ENCODE peak calls at places on chromosomes 11 and 22, in six cellular contexts. One of them, this sample, is unnamed.

GRCh38 chr22:24376606-24377005 is 50.8 kb upstream of the ADORA2A start:
- DNase-seq in LoVo: no peak
- DNase-seq in activated CD4-positive, CD25-positive, alpha-beta regulatory T cell: no peak
- DNase-seq in activated CD8-positive, alpha-beta T cell treated with anti-CD3 and anti-CD28 coated beads for 36 hours: no peak
- DNase-seq in C1 segment of cervical spinal cord: no peak
- DNase-seq in sigmoid colon: no peak
- DNase-seq in this sample: no peak

GRCh38 chr22:29765905-29766631 is 739 bp downstream of the ZMAT5 start:
- DNase-seq in LoVo: peak; percentile 8
- DNase-seq in sigmoid colon: no peak
- DNase-seq in activated CD8-positive, alpha-beta T cell treated with anti-CD3 and anti-CD28 coated beads for 36 hours: peak; percentile 64
- DNase-seq in activated CD4-positive, CD25-positive, alpha-beta regulatory T cell: no peak
- DNase-seq in C1 segment of cervical spinal cord: peak; percentile 56
- DNase-seq in this sample: no peak

GRCh38 chr11:71206186-71206585 is 46.2 kb downstream of the SHANK2 start:
- DNase-seq in LoVo: no peak
- DNase-seq in sigmoid colon: peak; percentile 81
- DNase-seq in activated CD8-positive, alpha-beta T cell treated with anti-CD3 and anti-CD28 coated beads for 36 hours: no peak
- DNase-seq in C1 segment of cervical spinal cord: no peak
- DNase-seq in activated CD4-positive, CD25-positive, alpha-beta regulatory T cell: no peak
- DNase-seq in this sample: no peak

GRCh38 chr11:27153136-27153535 is 112.5 kb downstream of the BBOX1 start:
- DNase-seq in activated CD4-positive, CD25-positive, alpha-beta regulatory T cell: no peak
- DNase-seq in sigmoid colon: no peak
- DNase-seq in LoVo: no peak
- DNase-seq in C1 segment of cervical spinal cord: no peak
- DNase-seq in activated CD8-positive, alpha-beta T cell treated with anti-CD3 and anti-CD28 coated beads for 36 hours: no peak
- DNase-seq in this sample: no peak

GRCh38 chr11:130909650-130910049 is 6.6 kb downstream of the SNX19 start:
- DNase-seq in sigmoid colon: no peak
- DNase-seq in C1 segment of cervical spinal cord: no peak
- DNase-seq in activated CD8-positive, alpha-beta T cell treated with anti-CD3 and anti-CD28 coated beads for 36 hours: no peak
- DNase-seq in LoVo: no peak
- DNase-seq in activated CD4-positive, CD25-positive, alpha-beta regulatory T cell: no peak
- DNase-seq in this sample: no peak

GRCh38 chr22:27825174-27825573 is 23.6 kb upstream of the MN1 start:
- DNase-seq in LoVo: no peak
- DNase-seq in activated CD8-positive, alpha-beta T cell treated with anti-CD3 and anti-CD28 coated beads for 36 hours: peak; percentile 50
- DNase-seq in activated CD4-positive, CD25-positive, alpha-beta regulatory T cell: no peak
- DNase-seq in C1 segment of cervical spinal cord: no peak
- DNase-seq in sigmoid colon: no peak
- DNase-seq in this sample: no peak

GRCh38 chr11:114084414-114084813 is 24.9 kb downstream of the ZBTB16 start:
- DNase-seq in activated CD4-positive, CD25-positive, alpha-beta regulatory T cell: no peak
- DNase-seq in C1 segment of cervical spinal cord: no peak
- DNase-seq in sigmoid colon: peak; percentile 51
- DNase-seq in LoVo: no peak
- DNase-seq in activated CD8-positive, alpha-beta T cell treated with anti-CD3 and anti-CD28 coated beads for 36 hours: no peak
- DNase-seq in this sample: no peak

GRCh38 chr22:47613606-47614350 is 851.3 kb downstream of the TBC1D22A start:
- DNase-seq in LoVo: no peak
- DNase-seq in C1 segment of cervical spinal cord: no peak
- DNase-seq in sigmoid colon: peak; percentile 40
- DNase-seq in activated CD8-positive, alpha-beta T cell treated with anti-CD3 and anti-CD28 coated beads for 36 hours: no peak
- DNase-seq in activated CD4-positive, CD25-positive, alpha-beta regulatory T cell: no peak
- DNase-seq in this sample: no peak

GRCh38 chr11:118180300-118180703 is 3.9 kb upstream of the SCN2B start:
- DNase-seq in LoVo: no peak
- DNase-seq in C1 segment of cervical spinal cord: peak; percentile 82
- DNase-seq in activated CD8-positive, alpha-beta T cell treated with anti-CD3 and anti-CD28 coated beads for 36 hours: peak; percentile 35
- DNase-seq in activated CD4-positive, CD25-positive, alpha-beta regulatory T cell: no peak
- DNase-seq in sigmoid colon: peak; percentile 84
- DNase-seq in this sample: peak; percentile 89

GRCh38 chr11:63914896-63915681 is 1.9 kb downstream of the RCOR2 start:
- DNase-seq in LoVo: no peak
- DNase-seq in sigmoid colon: no peak
- DNase-seq in C1 segment of cervical spinal cord: no peak
- DNase-seq in activated CD4-positive, CD25-positive, alpha-beta regulatory T cell: no peak
- DNase-seq in activated CD8-positive, alpha-beta T cell treated with anti-CD3 and anti-CD28 coated beads for 36 hours: no peak
- DNase-seq in this sample: no peak

GRCh38 chr11:76592961-76593360 is 77.6 kb downstream of the LRRC32 start:
- DNase-seq in sigmoid colon: no peak
- DNase-seq in activated CD8-positive, alpha-beta T cell treated with anti-CD3 and anti-CD28 coated beads for 36 hours: no peak
- DNase-seq in C1 segment of cervical spinal cord: no peak
- DNase-seq in activated CD4-positive, CD25-positive, alpha-beta regulatory T cell: no peak
- DNase-seq in LoVo: peak; percentile 16
- DNase-seq in this sample: no peak

GRCh38 chr11:63839508-63840355 is 822 bp downstream of the MARK2 start:
- DNase-seq in C1 segment of cervical spinal cord: peak; percentile 54
- DNase-seq in activated CD8-positive, alpha-beta T cell treated with anti-CD3 and anti-CD28 coated beads for 36 hours: peak; percentile 61
- DNase-seq in sigmoid colon: peak; percentile 77
- DNase-seq in activated CD4-positive, CD25-positive, alpha-beta regulatory T cell: no peak
- DNase-seq in LoVo: no peak
- DNase-seq in this sample: peak; percentile 50

GRCh38 chr11:126896025-126896424 is 104.5 kb downstream of the KIRREL3 start:
- DNase-seq in activated CD4-positive, CD25-positive, alpha-beta regulatory T cell: no peak
- DNase-seq in C1 segment of cervical spinal cord: no peak
- DNase-seq in activated CD8-positive, alpha-beta T cell treated with anti-CD3 and anti-CD28 coated beads for 36 hours: no peak
- DNase-seq in sigmoid colon: no peak
- DNase-seq in LoVo: no peak
- DNase-seq in this sample: no peak

GRCh38 chr11:31763296-31763695 is 47.8 kb downstream of the PAX6 start:
- DNase-seq in sigmoid colon: no peak
- DNase-seq in activated CD8-positive, alpha-beta T cell treated with anti-CD3 and anti-CD28 coated beads for 36 hours: no peak
- DNase-seq in LoVo: no peak
- DNase-seq in C1 segment of cervical spinal cord: no peak
- DNase-seq in activated CD4-positive, CD25-positive, alpha-beta regulatory T cell: no peak
- DNase-seq in this sample: no peak

GRCh38 chr11:111448420-111448819 is 63.8 kb downstream of the BTG4 start:
- DNase-seq in activated CD8-positive, alpha-beta T cell treated with anti-CD3 and anti-CD28 coated beads for 36 hours: no peak
- DNase-seq in C1 segment of cervical spinal cord: no peak
- DNase-seq in LoVo: no peak
- DNase-seq in activated CD4-positive, CD25-positive, alpha-beta regulatory T cell: no peak
- DNase-seq in sigmoid colon: no peak
- DNase-seq in this sample: no peak

GRCh38 chr22:48874956-48875355 is 952.7 kb downstream of the BRD1 start:
- DNase-seq in LoVo: no peak
- DNase-seq in sigmoid colon: peak; percentile 36
- DNase-seq in activated CD4-positive, CD25-positive, alpha-beta regulatory T cell: no peak
- DNase-seq in C1 segment of cervical spinal cord: no peak
- DNase-seq in activated CD8-positive, alpha-beta T cell treated with anti-CD3 and anti-CD28 coated beads for 36 hours: no peak
- DNase-seq in this sample: no peak

GRCh38 chr11:13691296-13691899 is 22.9 kb downstream of the FAR1 start:
- DNase-seq in LoVo: no peak
- DNase-seq in activated CD4-positive, CD25-positive, alpha-beta regulatory T cell: no peak
- DNase-seq in C1 segment of cervical spinal cord: no peak
- DNase-seq in sigmoid colon: no peak
- DNase-seq in activated CD8-positive, alpha-beta T cell treated with anti-CD3 and anti-CD28 coated beads for 36 hours: no peak
- DNase-seq in this sample: no peak

GRCh38 chr11:79400717-79401330 is 40.0 kb downstream of the TENM4 start:
- DNase-seq in sigmoid colon: no peak
- DNase-seq in C1 segment of cervical spinal cord: no peak
- DNase-seq in activated CD4-positive, CD25-positive, alpha-beta regulatory T cell: no peak
- DNase-seq in activated CD8-positive, alpha-beta T cell treated with anti-CD3 and anti-CD28 coated beads for 36 hours: peak; percentile 15
- DNase-seq in LoVo: peak; percentile 24
- DNase-seq in this sample: no peak

GRCh38 chr22:47213571-47214230 is 451.3 kb downstream of the TBC1D22A start:
- DNase-seq in sigmoid colon: peak; percentile 33
- DNase-seq in activated CD4-positive, CD25-positive, alpha-beta regulatory T cell: peak; percentile 10
- DNase-seq in activated CD8-positive, alpha-beta T cell treated with anti-CD3 and anti-CD28 coated beads for 36 hours: peak; percentile 71
- DNase-seq in C1 segment of cervical spinal cord: no peak
- DNase-seq in LoVo: peak; percentile 9
- DNase-seq in this sample: no peak

GRCh38 chr11:21556936-21557335 is 635.9 kb upstream of the ANO5 start:
- DNase-seq in activated CD4-positive, CD25-positive, alpha-beta regulatory T cell: no peak
- DNase-seq in sigmoid colon: no peak
- DNase-seq in LoVo: no peak
- DNase-seq in activated CD8-positive, alpha-beta T cell treated with anti-CD3 and anti-CD28 coated beads for 36 hours: no peak
- DNase-seq in C1 segment of cervical spinal cord: no peak
- DNase-seq in this sample: no peak

GRCh38 chr22:44270556-44270880 is 42.2 kb downstream of the SHISAL1 start:
- DNase-seq in activated CD4-positive, CD25-positive, alpha-beta regulatory T cell: no peak
- DNase-seq in LoVo: no peak
- DNase-seq in C1 segment of cervical spinal cord: no peak
- DNase-seq in activated CD8-positive, alpha-beta T cell treated with anti-CD3 and anti-CD28 coated beads for 36 hours: no peak
- DNase-seq in sigmoid colon: no peak
- DNase-seq in this sample: no peak